ENCODE peak calls at places on chromosome 18, in ten cellular contexts. One of them, this sample, is unnamed.

GRCh38 chr18:6591491-6591890 is 138.0 kb upstream of the ARHGAP28 start:
- DNase-seq in A549: no peak
- DNase-seq in stomach: no peak
- DNase-seq in HepG2: no peak
- DNase-seq in GM12878: no peak
- DNase-seq in upper lobe of left lung: no peak
- DNase-seq in ovary: no peak
- DNase-seq in sigmoid colon: no peak
- DNase-seq in transverse colon: no peak
- DNase-seq in suprapubic skin: no peak
- DNase-seq in this sample: no peak

GRCh38 chr18:21167641-21168372 is 56.2 kb upstream of the ROCK1 start:
- DNase-seq in A549: peak; percentile 38
- DNase-seq in stomach: peak; percentile 81
- DNase-seq in HepG2: peak; percentile 24
- DNase-seq in GM12878: no peak
- DNase-seq in upper lobe of left lung: peak; percentile 83
- DNase-seq in ovary: no peak
- DNase-seq in sigmoid colon: no peak
- DNase-seq in transverse colon: peak; percentile 51
- DNase-seq in suprapubic skin: no peak
- DNase-seq in this sample: no peak

GRCh38 chr18:62634991-62635630 is 80.2 kb upstream of the PHLPP1 start:
- DNase-seq in A549: no peak
- DNase-seq in stomach: no peak
- DNase-seq in HepG2: peak; percentile 7
- DNase-seq in GM12878: no peak
- DNase-seq in upper lobe of left lung: no peak
- DNase-seq in ovary: no peak
- DNase-seq in sigmoid colon: no peak
- DNase-seq in transverse colon: no peak
- DNase-seq in suprapubic skin: no peak
- DNase-seq in this sample: no peak

GRCh38 chr18:54220406-54220805 is 4.1 kb downstream of the MBD2 start:
- DNase-seq in A549: no peak
- DNase-seq in stomach: no peak
- DNase-seq in HepG2: no peak
- DNase-seq in GM12878: no peak
- DNase-seq in upper lobe of left lung: no peak
- DNase-seq in ovary: no peak
- DNase-seq in sigmoid colon: no peak
- DNase-seq in transverse colon: no peak
- DNase-seq in suprapubic skin: no peak
- DNase-seq in this sample: no peak

GRCh38 chr18:79528846-79529245 is 133.1 kb downstream of the NFATC1 start:
- DNase-seq in A549: peak; percentile 62
- DNase-seq in stomach: peak; percentile 69
- DNase-seq in HepG2: peak; percentile 36
- DNase-seq in GM12878: no peak
- DNase-seq in upper lobe of left lung: no peak
- DNase-seq in ovary: peak; percentile 76
- DNase-seq in sigmoid colon: peak; percentile 88
- DNase-seq in transverse colon: peak; percentile 64
- DNase-seq in suprapubic skin: peak; percentile 63
- DNase-seq in this sample: peak; percentile 59

GRCh38 chr18:39198376-39198775 is 1632.8 kb upstream of the CELF4 start:
- DNase-seq in A549: no peak
- DNase-seq in stomach: no peak
- DNase-seq in HepG2: no peak
- DNase-seq in GM12878: no peak
- DNase-seq in upper lobe of left lung: no peak
- DNase-seq in ovary: no peak
- DNase-seq in sigmoid colon: no peak
- DNase-seq in transverse colon: no peak
- DNase-seq in suprapubic skin: no peak
- DNase-seq in this sample: no peak

GRCh38 chr18:48292787-48293409 is 116.3 kb downstream of the ZBTB7C start:
- DNase-seq in A549: no peak
- DNase-seq in stomach: no peak
- DNase-seq in HepG2: no peak
- DNase-seq in GM12878: no peak
- DNase-seq in upper lobe of left lung: no peak
- DNase-seq in ovary: no peak
- DNase-seq in sigmoid colon: no peak
- DNase-seq in transverse colon: no peak
- DNase-seq in suprapubic skin: no peak
- DNase-seq in this sample: no peak

GRCh38 chr18:8088626-8089025 is 520.6 kb upstream of the RAB12 start:
- DNase-seq in A549: no peak
- DNase-seq in stomach: no peak
- DNase-seq in HepG2: no peak
- DNase-seq in GM12878: no peak
- DNase-seq in upper lobe of left lung: no peak
- DNase-seq in ovary: no peak
- DNase-seq in sigmoid colon: no peak
- DNase-seq in transverse colon: no peak
- DNase-seq in suprapubic skin: no peak
- DNase-seq in this sample: no peak

GRCh38 chr18:11004294-11004693 is 145.1 kb downstream of the PIEZO2 start:
- DNase-seq in A549: no peak
- DNase-seq in stomach: no peak
- DNase-seq in HepG2: no peak
- DNase-seq in GM12878: peak; percentile 54
- DNase-seq in upper lobe of left lung: no peak
- DNase-seq in ovary: no peak
- DNase-seq in sigmoid colon: no peak
- DNase-seq in transverse colon: no peak
- DNase-seq in suprapubic skin: no peak
- DNase-seq in this sample: no peak

GRCh38 chr18:39414009-39414700 is 1848.6 kb upstream of the CELF4 start:
- DNase-seq in A549: peak; percentile 7
- DNase-seq in stomach: no peak
- DNase-seq in HepG2: no peak
- DNase-seq in GM12878: no peak
- DNase-seq in upper lobe of left lung: no peak
- DNase-seq in ovary: no peak
- DNase-seq in sigmoid colon: no peak
- DNase-seq in transverse colon: no peak
- DNase-seq in suprapubic skin: no peak
- DNase-seq in this sample: no peak

GRCh38 chr18:13993730-13994129 is 78.4 kb upstream of the MC2R start:
- DNase-seq in A549: no peak
- DNase-seq in stomach: no peak
- DNase-seq in HepG2: no peak
- DNase-seq in GM12878: no peak
- DNase-seq in upper lobe of left lung: no peak
- DNase-seq in ovary: no peak
- DNase-seq in sigmoid colon: no peak
- DNase-seq in transverse colon: no peak
- DNase-seq in suprapubic skin: no peak
- DNase-seq in this sample: no peak

GRCh38 chr18:57585846-57586242 is 658 bp downstream of the FECH start:
- DNase-seq in A549: no peak
- DNase-seq in stomach: no peak
- DNase-seq in HepG2: no peak
- DNase-seq in GM12878: no peak
- DNase-seq in upper lobe of left lung: no peak
- DNase-seq in ovary: no peak
- DNase-seq in sigmoid colon: no peak
- DNase-seq in transverse colon: no peak
- DNase-seq in suprapubic skin: no peak
- DNase-seq in this sample: no peak

GRCh38 chr18:57585421-57585820 is 1.1 kb downstream of the FECH start:
- DNase-seq in A549: peak; percentile 18
- DNase-seq in stomach: no peak
- DNase-seq in HepG2: no peak
- DNase-seq in GM12878: no peak
- DNase-seq in upper lobe of left lung: no peak
- DNase-seq in ovary: no peak
- DNase-seq in sigmoid colon: no peak
- DNase-seq in transverse colon: no peak
- DNase-seq in suprapubic skin: no peak
- DNase-seq in this sample: no peak

GRCh38 chr18:57579928-57580327 is 6.6 kb downstream of the FECH start:
- DNase-seq in A549: no peak
- DNase-seq in stomach: no peak
- DNase-seq in HepG2: no peak
- DNase-seq in GM12878: no peak
- DNase-seq in upper lobe of left lung: no peak
- DNase-seq in ovary: no peak
- DNase-seq in sigmoid colon: no peak
- DNase-seq in transverse colon: no peak
- DNase-seq in suprapubic skin: no peak
- DNase-seq in this sample: no peak

GRCh38 chr18:57583297-57583835 is 3.1 kb downstream of the FECH start:
- DNase-seq in A549: no peak
- DNase-seq in stomach: no peak
- DNase-seq in HepG2: no peak
- DNase-seq in GM12878: no peak
- DNase-seq in upper lobe of left lung: no peak
- DNase-seq in ovary: no peak
- DNase-seq in sigmoid colon: no peak
- DNase-seq in transverse colon: no peak
- DNase-seq in suprapubic skin: no peak
- DNase-seq in this sample: no peak

DNA sequence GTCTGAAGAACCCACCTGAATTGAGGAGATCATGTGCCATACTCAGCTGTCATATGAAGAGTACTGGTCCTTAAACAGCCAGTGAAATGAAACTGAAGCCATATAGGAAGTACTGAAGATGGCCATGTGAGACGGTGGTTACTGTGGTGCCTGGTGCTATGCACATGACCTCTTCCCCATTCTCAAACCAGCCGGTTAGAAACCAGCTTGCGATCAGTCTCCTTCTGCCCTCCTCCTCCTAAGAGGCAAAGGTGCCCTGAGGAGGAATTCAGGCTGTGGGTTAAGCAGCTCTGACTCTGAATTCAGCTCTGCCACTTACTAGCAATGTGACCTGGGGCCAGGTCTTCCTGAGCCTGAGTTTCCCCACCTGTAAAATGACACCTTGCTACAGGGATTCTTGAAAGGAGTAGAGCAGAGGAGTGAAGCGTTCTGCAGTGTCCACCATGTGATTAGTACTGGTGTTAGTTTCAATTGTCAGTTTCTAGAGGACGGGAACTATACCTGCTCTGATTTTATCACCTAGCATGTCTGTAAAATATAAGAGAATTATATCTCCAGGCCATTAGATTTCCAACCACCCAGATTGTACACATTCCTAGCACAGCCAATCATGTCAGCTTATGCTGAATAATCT is 5.1 kb downstream of the FECH start:
- DNase-seq in A549: no peak
- DNase-seq in stomach: no peak
- DNase-seq in HepG2: no peak
- DNase-seq in GM12878: peak; percentile 42
- DNase-seq in upper lobe of left lung: peak; percentile 45
- DNase-seq in ovary: no peak
- DNase-seq in sigmoid colon: no peak
- DNase-seq in transverse colon: peak; percentile 29
- DNase-seq in suprapubic skin: no peak
- DNase-seq in this sample: no peak
- TF ChIP-seq EP300 in A549: no peak
- TF ChIP-seq EP300 in stomach: no peak
- TF ChIP-seq EP300 in HepG2: no peak
- TF ChIP-seq EP300 in GM12878: no peak
- TF ChIP-seq EP300 in upper lobe of left lung: no peak
- TF ChIP-seq EP300 in ovary: no peak
- TF ChIP-seq EP300 in sigmoid colon: no peak
- TF ChIP-seq EP300 in transverse colon: no peak
- TF ChIP-seq EP300 in suprapubic skin: no peak
- TF ChIP-seq EP300 in this sample: no peak

DNA sequence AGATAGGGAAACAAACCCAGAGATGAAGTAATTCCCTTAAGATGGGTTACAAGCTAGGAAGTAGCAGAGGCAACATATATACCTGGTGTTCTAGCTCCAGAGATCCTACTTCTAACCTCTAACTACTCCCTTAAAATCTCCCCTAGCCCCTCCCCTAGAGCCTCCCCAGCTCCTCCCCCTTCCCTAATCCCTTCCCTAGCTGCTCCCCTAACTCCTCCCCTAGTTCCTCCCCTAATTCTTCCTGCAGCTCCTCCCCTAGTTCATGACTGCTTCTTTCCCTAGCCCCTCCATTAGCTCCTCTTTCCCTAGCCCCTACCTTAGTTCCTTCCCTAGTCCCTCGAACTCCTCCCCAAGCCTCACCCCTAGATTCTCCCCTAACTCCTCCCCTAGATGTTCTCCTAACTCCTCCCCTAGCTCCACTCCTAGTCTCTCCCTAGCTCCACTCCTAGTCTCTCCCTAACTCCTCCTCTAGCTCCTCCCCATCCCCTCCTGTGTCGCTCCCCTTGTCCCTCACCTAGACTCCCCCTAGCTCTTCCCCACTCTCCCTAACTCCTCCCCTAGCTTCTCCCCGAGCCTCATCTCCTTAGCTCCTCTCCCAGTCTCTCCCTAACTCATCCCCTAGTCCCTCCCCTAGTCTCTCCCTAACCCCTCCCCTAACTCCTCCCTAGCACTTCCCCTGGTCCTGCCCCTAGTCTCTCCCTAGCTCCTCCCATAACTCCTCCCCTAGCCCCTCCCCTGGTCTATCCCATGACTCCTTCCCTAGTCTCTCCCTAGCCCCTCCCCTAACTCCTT is 108.9 kb downstream of the CD226 start:
- DNase-seq in A549: peak; percentile 79
- DNase-seq in stomach: no peak
- DNase-seq in HepG2: peak; percentile 18
- DNase-seq in GM12878: peak; percentile 13
- DNase-seq in upper lobe of left lung: no peak
- DNase-seq in ovary: no peak
- DNase-seq in sigmoid colon: no peak
- DNase-seq in transverse colon: no peak
- DNase-seq in suprapubic skin: no peak
- DNase-seq in this sample: no peak
- TF ChIP-seq EP300 in A549: no peak
- TF ChIP-seq EP300 in stomach: no peak
- TF ChIP-seq EP300 in HepG2: no peak
- TF ChIP-seq EP300 in GM12878: no peak
- TF ChIP-seq EP300 in upper lobe of left lung: no peak
- TF ChIP-seq EP300 in ovary: no peak
- TF ChIP-seq EP300 in sigmoid colon: no peak
- TF ChIP-seq EP300 in transverse colon: no peak
- TF ChIP-seq EP300 in suprapubic skin: no peak
- TF ChIP-seq EP300 in this sample: no peak

GRCh38 chr18:76115580-76115979 is 379.5 kb downstream of the ZNF516 start:
- DNase-seq in A549: no peak
- DNase-seq in stomach: no peak
- DNase-seq in HepG2: no peak
- DNase-seq in GM12878: no peak
- DNase-seq in upper lobe of left lung: no peak
- DNase-seq in ovary: no peak
- DNase-seq in sigmoid colon: no peak
- DNase-seq in transverse colon: no peak
- DNase-seq in suprapubic skin: no peak
- DNase-seq in this sample: no peak
- TF ChIP-seq EP300 in A549: no peak
- TF ChIP-seq EP300 in stomach: no peak
- TF ChIP-seq EP300 in HepG2: no peak
- TF ChIP-seq EP300 in GM12878: no peak
- TF ChIP-seq EP300 in upper lobe of left lung: no peak
- TF ChIP-seq EP300 in ovary: no peak
- TF ChIP-seq EP300 in sigmoid colon: no peak
- TF ChIP-seq EP300 in transverse colon: no peak
- TF ChIP-seq EP300 in suprapubic skin: no peak
- TF ChIP-seq EP300 in this sample: no peak

GRCh38 chr18:52054301-52054700 is 285.7 kb upstream of the DCC start:
- DNase-seq in A549: no peak
- DNase-seq in stomach: no peak
- DNase-seq in HepG2: no peak
- DNase-seq in GM12878: no peak
- DNase-seq in upper lobe of left lung: no peak
- DNase-seq in ovary: no peak
- DNase-seq in sigmoid colon: no peak
- DNase-seq in transverse colon: no peak
- DNase-seq in suprapubic skin: no peak
- DNase-seq in this sample: no peak
- TF ChIP-seq EP300 in A549: no peak
- TF ChIP-seq EP300 in stomach: no peak
- TF ChIP-seq EP300 in HepG2: no peak
- TF ChIP-seq EP300 in GM12878: no peak
- TF ChIP-seq EP300 in upper lobe of left lung: no peak
- TF ChIP-seq EP300 in ovary: no peak
- TF ChIP-seq EP300 in sigmoid colon: no peak
- TF ChIP-seq EP300 in transverse colon: no peak
- TF ChIP-seq EP300 in suprapubic skin: no peak
- TF ChIP-seq EP300 in this sample: no peak

This sample was measured in tibial nerve.